ENCODE peak calls at places on chromosomes 6 and 20, in five cellular contexts. One of them, this sample, is unnamed.

GRCh38 chr20:1809121-1809520 is 86.1 kb upstream of the SIRPA start:
- DNase-seq in GM23338: no peak
- DNase-seq in PC-3: peak; percentile 94
- DNase-seq in hepatocyte: no peak
- DNase-seq in HCT116: no peak
- DNase-seq in this sample: no peak

GRCh38 chr20:47181056-47181862 is 175.2 kb downstream of the ZMYND8 start:
- DNase-seq in GM23338: peak; percentile 83
- DNase-seq in HCT116: peak; percentile 54
- DNase-seq in hepatocyte: peak; percentile 60
- DNase-seq in PC-3: peak; percentile 89
- DNase-seq in this sample: peak; percentile 85

GRCh38 chr6:69294862-69295261 is 501.9 kb downstream of the LMBRD1 start:
- DNase-seq in HCT116: no peak
- DNase-seq in PC-3: no peak
- DNase-seq in hepatocyte: no peak
- DNase-seq in GM23338: no peak
- DNase-seq in this sample: no peak

GRCh38 chr6:132068766-132069165 is 117.6 kb upstream of the CCN2 start:
- DNase-seq in hepatocyte: no peak
- DNase-seq in GM23338: no peak
- DNase-seq in HCT116: no peak
- DNase-seq in PC-3: no peak
- DNase-seq in this sample: no peak

GRCh38 chr20:24779166-24779565 is 169.9 kb upstream of the CST7 start:
- DNase-seq in HCT116: no peak
- DNase-seq in GM23338: no peak
- DNase-seq in PC-3: no peak
- DNase-seq in hepatocyte: no peak
- DNase-seq in this sample: no peak

GRCh38 chr20:25750765-25751696 is 54.4 kb upstream of the ZNF337 start:
- DNase-seq in GM23338: peak; percentile 64
- DNase-seq in HCT116: no peak
- DNase-seq in PC-3: peak; percentile 61
- DNase-seq in hepatocyte: no peak
- DNase-seq in this sample: peak; percentile 33

GRCh38 chr20:13625241-13625981 is 13.3 kb downstream of the TASP1 start:
- DNase-seq in hepatocyte: no peak
- DNase-seq in GM23338: no peak
- DNase-seq in PC-3: no peak
- DNase-seq in HCT116: no peak
- DNase-seq in this sample: no peak

GRCh38 chr6:84645000-84645399 is 119.4 kb downstream of the TBX18 start:
- DNase-seq in HCT116: no peak
- DNase-seq in GM23338: no peak
- DNase-seq in PC-3: peak; percentile 82
- DNase-seq in hepatocyte: no peak
- DNase-seq in this sample: no peak

GRCh38 chr6:40185486-40185885 is 251.2 kb upstream of the MOCS1 start:
- DNase-seq in HCT116: no peak
- DNase-seq in GM23338: no peak
- DNase-seq in hepatocyte: no peak
- DNase-seq in PC-3: no peak
- DNase-seq in this sample: no peak

GRCh38 chr6:20583447-20583806 is 49.2 kb downstream of the CDKAL1 start:
- DNase-seq in hepatocyte: no peak
- DNase-seq in PC-3: no peak
- DNase-seq in GM23338: peak; percentile 28
- DNase-seq in HCT116: no peak
- DNase-seq in this sample: no peak

GRCh38 chr20:64188682-64189529 is 24.7 kb downstream of the MYT1 start:
- DNase-seq in GM23338: peak; percentile 96
- DNase-seq in hepatocyte: peak; percentile 95
- DNase-seq in PC-3: peak; percentile 31
- DNase-seq in HCT116: peak; percentile 2
- DNase-seq in this sample: no peak

GRCh38 chr6:98716341-98716740 is 118.0 kb upstream of the POU3F2 start:
- DNase-seq in PC-3: no peak
- DNase-seq in HCT116: no peak
- DNase-seq in GM23338: peak; percentile 55
- DNase-seq in hepatocyte: no peak
- DNase-seq in this sample: no peak

GRCh38 chr6:22448311-22448711 is 121.1 kb upstream of the HDGFL1 start:
- DNase-seq in hepatocyte: peak; percentile 47
- DNase-seq in HCT116: no peak
- DNase-seq in PC-3: peak; percentile 86
- DNase-seq in GM23338: no peak
- DNase-seq in this sample: no peak

GRCh38 chr6:148836751-148837150 is 89.9 kb downstream of the UST start:
- DNase-seq in HCT116: no peak
- DNase-seq in PC-3: peak; percentile 2
- DNase-seq in hepatocyte: no peak
- DNase-seq in GM23338: no peak
- DNase-seq in this sample: no peak

GRCh38 chr6:118783931-118784528 is 109.9 kb upstream of the ASF1A start:
- DNase-seq in GM23338: no peak
- DNase-seq in HCT116: no peak
- DNase-seq in hepatocyte: no peak
- DNase-seq in PC-3: peak; percentile 68
- DNase-seq in this sample: no peak

GRCh38 chr20:44849712-44850111 is 35.8 kb upstream of the YWHAB start:
- DNase-seq in PC-3: no peak
- DNase-seq in GM23338: no peak
- DNase-seq in HCT116: no peak
- DNase-seq in hepatocyte: no peak
- DNase-seq in this sample: no peak

GRCh38 chr20:48738399-48739304 is 89.1 kb downstream of the PREX1 start:
- DNase-seq in GM23338: no peak
- DNase-seq in PC-3: no peak
- DNase-seq in HCT116: no peak
- DNase-seq in hepatocyte: peak; percentile 21
- DNase-seq in this sample: peak; percentile 39

GRCh38 chr6:42429042-42429574 is 22.6 kb downstream of the TRERF1 start:
- DNase-seq in PC-3: no peak
- DNase-seq in GM23338: no peak
- DNase-seq in hepatocyte: no peak
- DNase-seq in HCT116: no peak
- DNase-seq in this sample: no peak

GRCh38 chr20:3199976-3200755 is 4.3 kb downstream of the DDRGK1 start:
- DNase-seq in HCT116: no peak
- DNase-seq in GM23338: no peak
- DNase-seq in PC-3: no peak
- DNase-seq in hepatocyte: no peak
- DNase-seq in this sample: no peak

GRCh38 chr6:71082033-71082620 is 125.3 kb upstream of the B3GAT2 start:
- DNase-seq in HCT116: no peak
- DNase-seq in GM23338: no peak
- DNase-seq in hepatocyte: no peak
- DNase-seq in PC-3: no peak
- DNase-seq in this sample: no peak

GRCh38 chr6:163756079-163756478 is 341.6 kb downstream of the QKI start:
- DNase-seq in GM23338: no peak
- DNase-seq in hepatocyte: no peak
- DNase-seq in HCT116: no peak
- DNase-seq in PC-3: no peak
- DNase-seq in this sample: peak; percentile 93

GRCh38 chr20:45611054-45611453 is 18.5 kb upstream of the WFDC10A start:
- DNase-seq in PC-3: peak; percentile 85
- DNase-seq in hepatocyte: no peak
- DNase-seq in GM23338: no peak
- DNase-seq in HCT116: peak; percentile 39
- DNase-seq in this sample: no peak

GRCh38 chr6:14276066-14276465 is 158.5 kb downstream of the CD83 start:
- DNase-seq in GM23338: no peak
- DNase-seq in hepatocyte: no peak
- DNase-seq in HCT116: no peak
- DNase-seq in PC-3: no peak
- DNase-seq in this sample: no peak

GRCh38 chr6:147285087-147285855 is 81.1 kb downstream of the STXBP5 start:
- DNase-seq in HCT116: peak; percentile 34
- DNase-seq in GM23338: peak; percentile 68
- DNase-seq in hepatocyte: peak; percentile 55
- DNase-seq in PC-3: peak; percentile 68
- DNase-seq in this sample: peak; percentile 40

GRCh38 chr6:138235205-138235604 is 16.9 kb upstream of the PBOV1 start:
- DNase-seq in PC-3: no peak
- DNase-seq in HCT116: no peak
- DNase-seq in GM23338: no peak
- DNase-seq in hepatocyte: no peak
- DNase-seq in this sample: no peak

GRCh38 chr20:4455301-4455701 is 266.4 kb upstream of the PRND start:
- DNase-seq in HCT116: peak; percentile 15
- DNase-seq in PC-3: peak; percentile 96
- DNase-seq in hepatocyte: no peak
- DNase-seq in GM23338: no peak
- DNase-seq in this sample: no peak

GRCh38 chr6:88519227-88520019 is 353.3 kb upstream of the CNR1 start:
- DNase-seq in HCT116: no peak
- DNase-seq in PC-3: no peak
- DNase-seq in hepatocyte: no peak
- DNase-seq in GM23338: no peak
- DNase-seq in this sample: no peak

GRCh38 chr6:108798672-108799355 is 49.4 kb upstream of the ARMC2 start:
- DNase-seq in HCT116: no peak
- DNase-seq in GM23338: peak; percentile 27
- DNase-seq in hepatocyte: no peak
- DNase-seq in PC-3: no peak
- DNase-seq in this sample: no peak

GRCh38 chr6:11298651-11299420 is 66.4 kb upstream of the NEDD9 start:
- DNase-seq in HCT116: no peak
- DNase-seq in GM23338: peak; percentile 46
- DNase-seq in PC-3: peak; percentile 39
- DNase-seq in hepatocyte: peak; percentile 67
- DNase-seq in this sample: no peak

GRCh38 chr6:70686548-70687133 is 19.0 kb downstream of the SMAP1 start:
- DNase-seq in PC-3: peak; percentile 64
- DNase-seq in HCT116: no peak
- DNase-seq in GM23338: peak; percentile 59
- DNase-seq in hepatocyte: peak; percentile 51
- DNase-seq in this sample: peak; percentile 63

GRCh38 chr20:31678389-31679356 is 41.0 kb downstream of the COX4I2 start:
- DNase-seq in hepatocyte: peak; percentile 32
- DNase-seq in PC-3: peak; percentile 2
- DNase-seq in GM23338: peak; percentile 57
- DNase-seq in HCT116: no peak
- DNase-seq in this sample: no peak
- H3K9me2 ChIP-seq in hepatocyte: no peaks in the 10 kb centered on the region
- H3K9me2 ChIP-seq in PC-3: no peaks in the 10 kb centered on the region
- H3K9me2 ChIP-seq in GM23338: no peaks in the 10 kb centered on the region
- H3K9me2 ChIP-seq in HCT116: no peaks in the 10 kb centered on the region
- H3K9me2 ChIP-seq in this sample: no peaks in the 10 kb centered on the region

GRCh38 chr20:10550204-10551118 is 115.4 kb downstream of the SLX4IP start:
- DNase-seq in hepatocyte: no peak
- DNase-seq in HCT116: no peak
- DNase-seq in PC-3: no peak
- DNase-seq in GM23338: no peak
- DNase-seq in this sample: no peak

GRCh38 chr20:10541668-10542411 is 106.7 kb downstream of the SLX4IP start:
- DNase-seq in GM23338: no peak
- DNase-seq in HCT116: no peak
- DNase-seq in hepatocyte: no peak
- DNase-seq in PC-3: peak; percentile 41
- DNase-seq in this sample: no peak

GRCh38 chr20:10549511-10549910 is 114.4 kb downstream of the SLX4IP start:
- DNase-seq in GM23338: no peak
- DNase-seq in PC-3: no peak
- DNase-seq in HCT116: no peak
- DNase-seq in hepatocyte: no peak
- DNase-seq in this sample: no peak

GRCh38 chr20:10551732-10552724 is 116.9 kb downstream of the SLX4IP start:
- DNase-seq in HCT116: no peak
- DNase-seq in PC-3: no peak
- DNase-seq in hepatocyte: no peak
- DNase-seq in GM23338: peak; percentile 59
- DNase-seq in this sample: no peak

DNA sequence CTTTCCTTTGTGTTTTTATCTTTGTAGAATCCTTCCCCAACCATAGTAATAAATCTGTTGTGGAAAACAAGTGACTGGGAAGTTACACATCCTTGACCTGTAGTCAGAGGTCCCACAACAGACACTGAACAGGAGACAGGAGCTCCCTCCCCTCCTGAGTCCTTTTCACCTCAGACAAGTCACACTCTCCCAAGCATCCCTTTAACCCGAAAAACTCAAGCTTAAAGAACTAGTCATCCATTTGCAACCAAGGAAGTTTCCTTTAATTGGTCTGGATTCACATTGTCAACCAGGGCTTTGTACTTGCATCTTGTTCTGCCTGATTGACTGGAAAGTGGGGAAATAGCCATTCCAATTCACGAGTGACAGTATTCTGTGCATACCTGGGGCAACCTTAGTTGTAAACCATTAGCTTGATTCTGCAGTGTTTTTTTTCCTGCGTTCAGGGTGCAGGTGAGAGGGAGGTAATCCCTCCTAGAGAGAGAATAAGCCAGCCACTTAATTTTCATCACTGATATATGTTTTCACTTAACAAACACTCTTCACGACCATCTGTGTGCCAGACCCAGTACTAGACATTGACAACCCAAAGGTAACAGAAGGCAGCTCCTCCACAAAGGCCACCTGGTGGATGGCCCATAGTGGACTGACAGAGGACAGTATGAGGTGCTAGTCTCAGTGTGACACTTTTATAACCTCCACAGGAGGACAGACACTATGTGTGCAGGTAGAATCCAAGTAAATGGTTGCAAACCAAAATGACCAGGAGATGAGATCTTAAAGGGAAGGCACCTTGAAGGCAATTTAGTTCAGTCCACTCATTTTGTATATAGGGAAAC is 112.4 kb downstream of the SLX4IP start:
- DNase-seq in hepatocyte: no peak
- DNase-seq in HCT116: no peak
- DNase-seq in GM23338: no peak
- DNase-seq in PC-3: peak; percentile 19
- DNase-seq in this sample: no peak
- H3K9me2 ChIP-seq in hepatocyte: no peaks in the 10 kb centered on the region
- H3K9me2 ChIP-seq in HCT116: no peaks in the 10 kb centered on the region
- H3K9me2 ChIP-seq in GM23338: no peaks in the 10 kb centered on the region
- H3K9me2 ChIP-seq in PC-3: no peaks in the 10 kb centered on the region
- H3K9me2 ChIP-seq in this sample: no peaks in the 10 kb centered on the region

DNA sequence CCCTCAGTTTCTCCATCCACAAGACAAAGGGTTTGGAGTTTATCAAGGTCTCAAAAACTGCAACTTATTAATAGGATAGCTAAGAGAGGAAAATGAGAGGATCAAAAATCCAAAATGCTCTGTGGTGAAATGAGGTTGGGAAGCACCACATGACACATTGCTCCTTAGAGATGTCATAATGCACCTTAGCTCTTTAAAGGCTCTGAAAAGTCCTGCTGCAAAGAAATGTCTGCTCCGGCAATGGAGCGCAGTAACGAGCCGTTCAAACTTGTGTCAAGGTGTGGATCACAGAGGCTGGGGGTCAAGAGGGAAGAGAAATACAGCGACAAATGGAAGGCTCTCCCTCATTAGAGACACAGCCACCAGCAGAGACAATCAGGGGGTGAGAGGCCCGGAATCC is 53.1 kb downstream of the BMP7 start:
- DNase-seq in hepatocyte: no peak
- DNase-seq in HCT116: no peak
- DNase-seq in GM23338: no peak
- DNase-seq in PC-3: no peak
- DNase-seq in this sample: no peak
- H3K9me2 ChIP-seq in hepatocyte: no peaks in the 10 kb centered on the region
- H3K9me2 ChIP-seq in HCT116: no peaks in the 10 kb centered on the region
- H3K9me2 ChIP-seq in GM23338: no peaks in the 10 kb centered on the region
- H3K9me2 ChIP-seq in PC-3: no peaks in the 10 kb centered on the region
- H3K9me2 ChIP-seq in this sample: no peaks in the 10 kb centered on the region

GRCh38 chr6:135703621-135704020 is 147.9 kb upstream of the PDE7B start:
- DNase-seq in HCT116: no peak
- DNase-seq in PC-3: no peak
- DNase-seq in hepatocyte: no peak
- DNase-seq in GM23338: no peak
- DNase-seq in this sample: no peak
- H3K9me2 ChIP-seq in HCT116: no peaks in the 10 kb centered on the region
- H3K9me2 ChIP-seq in PC-3: no peaks in the 10 kb centered on the region
- H3K9me2 ChIP-seq in hepatocyte: no peaks in the 10 kb centered on the region
- H3K9me2 ChIP-seq in GM23338: no peaks in the 10 kb centered on the region
- H3K9me2 ChIP-seq in this sample: no peaks in the 10 kb centered on the region